ENCODE peak calls at places on chromosome 1, in four cellular contexts. A, P, X and K are unnamed samples. For H3K4me1, H3K27me3 and H3K9me3, the result is how much of the 10 kb centered on the place peaks cover.

GRCh38 chr1:53047737-53048344 is 14.2 kb upstream of the PODN start:
- DNase-seq in A (no peak), P (no peak), X (no peak), K (no peak)

GRCh38 chr1:234955107-234955731 is 173.4 kb downstream of the TOMM20 start:
- DNase-seq in X (no peak), A (peak), P (no peak), K (peak)

GRCh38 chr1:6935379-6936307 is 150.4 kb downstream of the CAMTA1 start:
- DNase-seq in X (no peak), A (no peak), P (no peak), K (no peak)

GRCh38 chr1:197197430-197197997 is 51.0 kb upstream of the ASPM start:
- DNase-seq in X (no peak), P (no peak), A (no peak), K (no peak)

GRCh38 chr1:54118704-54119103 is 34.1 kb downstream of the CDCP2 start:
- DNase-seq in P (no peak), A (no peak), X (no peak), K (no peak)

GRCh38 chr1:18091660-18092446 is 15.7 kb upstream of the IGSF21 start:
- DNase-seq in X (no peak), P (no peak), A (peak), K (no peak)

GRCh38 chr1:94702440-94702810 is 117.7 kb upstream of the SLC44A3 start:
- DNase-seq in P (no peak), A (peak), X (no peak), K (no peak)

GRCh38 chr1:211420389-211420788 is 71.6 kb downstream of the RD3 start:
- DNase-seq in X (no peak), A (no peak), P (no peak), K (no peak)

GRCh38 chr1:159005161-159005560 is 4.5 kb upstream of the IFI16 start:
- DNase-seq in A (no peak), X (no peak), P (no peak), K (no peak)

GRCh38 chr1:202578001-202578500 is 132.2 kb downstream of the SYT2 start:
- DNase-seq in X (no peak), A (no peak), P (no peak), K (no peak)

GRCh38 chr1:240282061-240282830 is 190.6 kb downstream of the FMN2 start:
- DNase-seq in A (no peak), P (no peak), X (no peak), K (no peak)

DNA sequence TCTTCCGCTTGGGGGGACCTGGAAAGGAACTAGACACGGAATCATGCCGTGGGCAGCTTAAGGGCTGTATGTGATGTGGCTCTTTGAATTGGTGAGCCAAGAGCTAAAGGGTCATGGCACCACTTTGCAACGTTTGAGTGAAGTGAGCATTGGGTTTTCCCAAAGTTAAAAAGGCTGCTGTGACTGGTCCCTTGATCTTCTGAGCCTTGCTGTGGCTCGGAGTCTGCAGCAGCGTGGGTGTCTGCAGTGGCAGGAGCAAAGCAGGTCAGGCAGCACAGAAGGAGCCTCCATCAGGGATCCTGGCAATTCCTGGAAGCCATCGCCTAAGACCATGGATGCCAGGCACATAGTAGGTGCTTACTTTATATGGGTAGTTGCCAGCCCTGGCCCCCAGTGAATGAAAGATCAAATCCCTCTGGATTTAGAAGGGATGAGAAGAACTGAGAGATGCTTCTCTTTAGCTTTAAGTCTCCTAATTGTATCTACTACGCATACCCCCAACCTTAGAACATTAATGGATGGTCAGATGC is 1.8 kb downstream of the SMYD2 start:
- DNase-seq in P (no peak), A (no peak), X (no peak), K (no peak)
- H3K4me1 ChIP-seq in P (under half), A (under half), X (under half), K (under half)

GRCh38 chr1:228515200-228515834 is 28.1 kb downstream of the RNF187 start:
- DNase-seq in X (peak), A (no peak), P (no peak), K (no peak)

GRCh38 chr1:228513244-228513900 is 26.2 kb downstream of the RNF187 start:
- DNase-seq in P (no peak), A (no peak), X (no peak), K (no peak)

GRCh38 chr1:228511539-228512445 is 24.6 kb downstream of the RNF187 start:
- DNase-seq in A (no peak), P (no peak), X (no peak), K (peak)

GRCh38 chr1:228512852-228513243 is 25.7 kb downstream of the RNF187 start:
- DNase-seq in A (no peak), P (no peak), X (no peak), K (no peak)

GRCh38 chr1:228514421-228514820 is 27.2 kb downstream of the RNF187 start:
- DNase-seq in P (no peak), X (no peak), A (no peak), K (no peak)
- H3K27me3 ChIP-seq in P (under half), X (half or more), A (under half), K (under half)

GRCh38 chr1:152511596-152511995 is 993 bp downstream of the LCE5A start:
- DNase-seq in X (no peak), P (no peak), A (no peak), K (no peak)

GRCh38 chr1:152510503-152510902 is at the start of gene LCE5A:
- DNase-seq in A (no peak), P (no peak), X (no peak), K (no peak)

GRCh38 chr1:152505083-152505482 is 5.5 kb upstream of the LCE5A start:
- DNase-seq in A (no peak), X (no peak), P (no peak), K (no peak)

GRCh38 chr1:152502496-152503180 is 8.0 kb upstream of the LCE5A start:
- DNase-seq in P (no peak), A (no peak), X (no peak), K (no peak)

GRCh38 chr1:152506899-152507498 is 3.6 kb upstream of the LCE5A start:
- DNase-seq in X (no peak), A (no peak), P (no peak), K (no peak)
- H3K9me3 ChIP-seq in X (under half), A (under half), P (under half), K (under half)

DNA sequence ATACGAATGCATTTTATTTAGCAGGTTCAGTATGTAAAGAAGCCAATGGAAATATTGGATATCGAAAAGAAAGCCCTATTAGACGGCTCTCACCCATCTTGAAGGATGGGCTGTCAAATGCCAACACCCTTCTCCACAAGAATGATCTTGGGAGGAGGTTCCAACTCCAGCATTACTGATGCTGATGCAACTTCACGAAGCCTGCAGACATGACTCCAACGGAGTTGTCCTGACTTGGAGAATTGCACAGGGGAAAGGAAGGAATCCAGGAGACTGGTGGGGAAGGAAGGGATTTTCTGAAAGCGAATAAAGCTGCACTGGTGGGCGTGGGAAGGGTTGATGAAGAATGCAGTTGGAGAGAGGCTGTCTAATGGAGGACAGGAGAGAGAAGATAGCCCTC is 11.4 kb upstream of the PTPRF start:
- DNase-seq in A (no peak), P (no peak), X (no peak), K (no peak)
- H3K4me1 ChIP-seq in A (under half), P (under half), X (under half), K (under half)

DNA sequence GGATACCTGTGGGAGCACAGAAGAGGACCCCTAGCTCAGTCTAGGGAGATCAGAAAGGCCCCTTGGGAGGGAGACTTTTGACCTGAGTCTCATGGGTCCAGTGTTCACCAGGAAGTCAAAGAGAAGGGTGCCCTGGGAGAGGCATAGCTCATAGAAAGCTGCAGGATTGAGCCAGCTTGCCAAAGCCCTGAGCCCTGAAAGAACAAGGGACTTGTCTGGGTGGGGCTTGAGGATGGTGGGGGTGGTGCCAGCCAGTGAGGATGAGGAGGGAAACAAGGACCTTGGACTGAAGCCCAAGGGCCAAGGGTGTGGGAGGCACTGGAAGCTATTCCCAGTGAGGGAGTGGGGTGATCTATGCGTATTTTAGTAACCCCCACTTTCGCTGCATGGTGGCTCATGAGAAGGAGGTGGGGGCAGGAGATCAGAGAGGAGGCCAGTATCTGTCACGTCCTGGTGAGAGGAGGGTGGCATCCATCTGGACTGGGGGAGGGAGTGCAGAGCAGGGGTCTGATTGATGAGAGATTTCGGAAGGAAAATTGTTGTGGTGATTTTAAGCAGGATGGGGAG is 28.4 kb downstream of the DMBX1 start:
- DNase-seq in X (no peak), P (no peak), A (no peak), K (no peak)
- H3K27me3 ChIP-seq in X (half or more), P (under half), A (under half), K (under half)